ENCODE peak calls at places on chromosome 22, in four cellular contexts. One of them, this sample, is unnamed.
A peak's percentile ranks its signal among the peaks of the same experiment; 100 is the strongest.

GRCh38 chr22:23763579-23764331 is 965 bp downstream of the C22orf15 start:
- DNase-seq in A549: no peak
- DNase-seq in heart left ventricle: peak; percentile 79
- DNase-seq in Peyer's patch: peak; percentile 66
- DNase-seq in this sample: peak; percentile 50

GRCh38 chr22:17390087-17390486 is 20.8 kb downstream of the CECR2 start:
- DNase-seq in Peyer's patch: no peak
- DNase-seq in A549: no peak
- DNase-seq in heart left ventricle: no peak
- DNase-seq in this sample: no peak

GRCh38 chr22:45897736-45898135 is 79.2 kb downstream of the WNT7B start:
- DNase-seq in heart left ventricle: no peak
- DNase-seq in Peyer's patch: no peak
- DNase-seq in A549: no peak
- DNase-seq in this sample: peak; percentile 55

GRCh38 chr22:31891366-31892079 is 52.8 kb upstream of the YWHAH start:
- DNase-seq in Peyer's patch: no peak
- DNase-seq in A549: no peak
- DNase-seq in heart left ventricle: no peak
- DNase-seq in this sample: no peak

GRCh38 chr22:33659423-33659822 is 260.9 kb downstream of the LARGE1 start:
- DNase-seq in heart left ventricle: no peak
- DNase-seq in A549: no peak
- DNase-seq in Peyer's patch: no peak
- DNase-seq in this sample: no peak

GRCh38 chr22:38338772-38339379 is 21.6 kb upstream of the CSNK1E start:
- DNase-seq in heart left ventricle: peak; percentile 4
- DNase-seq in Peyer's patch: peak; percentile 28
- DNase-seq in A549: no peak
- DNase-seq in this sample: peak; percentile 19

GRCh38 chr22:36343720-36344105 is 44.1 kb downstream of the MYH9 start:
- DNase-seq in heart left ventricle: no peak
- DNase-seq in Peyer's patch: no peak
- DNase-seq in A549: no peak
- DNase-seq in this sample: no peak

GRCh38 chr22:47540011-47540410 is 777.6 kb downstream of the TBC1D22A start:
- DNase-seq in A549: peak; percentile 10
- DNase-seq in heart left ventricle: no peak
- DNase-seq in Peyer's patch: no peak
- DNase-seq in this sample: no peak

GRCh38 chr22:19174106-19175025 is 4.2 kb downstream of the SLC25A1 start:
- DNase-seq in Peyer's patch: peak; percentile 79
- DNase-seq in heart left ventricle: no peak
- DNase-seq in A549: no peak
- DNase-seq in this sample: no peak

GRCh38 chr22:20172038-20172613 is 21.3 kb upstream of the CCDC188 start:
- DNase-seq in Peyer's patch: no peak
- DNase-seq in heart left ventricle: no peak
- DNase-seq in A549: no peak
- DNase-seq in this sample: no peak

GRCh38 chr22:40542821-40543540 is 93.5 kb downstream of the MRTFA start:
- DNase-seq in Peyer's patch: no peak
- DNase-seq in A549: no peak
- DNase-seq in heart left ventricle: no peak
- DNase-seq in this sample: no peak

GRCh38 chr22:33271390-33272161 is 213.4 kb upstream of the SYN3 start:
- DNase-seq in heart left ventricle: peak; percentile 71
- DNase-seq in A549: no peak
- DNase-seq in Peyer's patch: peak; percentile 51
- DNase-seq in this sample: no peak

GRCh38 chr22:35198738-35199137 is 58.6 kb upstream of the HMGXB4 start:
- DNase-seq in Peyer's patch: no peak
- DNase-seq in A549: no peak
- DNase-seq in heart left ventricle: no peak
- DNase-seq in this sample: no peak

GRCh38 chr22:46110215-46110614 is 40.1 kb upstream of the PPARA start:
- DNase-seq in A549: no peak
- DNase-seq in heart left ventricle: no peak
- DNase-seq in Peyer's patch: no peak
- DNase-seq in this sample: no peak

GRCh38 chr22:32422062-32422461 is 10.0 kb upstream of the RTCB start:
- DNase-seq in A549: no peak
- DNase-seq in Peyer's patch: no peak
- DNase-seq in heart left ventricle: no peak
- DNase-seq in this sample: no peak

GRCh38 chr22:20101638-20102037 is 14.3 kb upstream of the RANBP1 start:
- DNase-seq in Peyer's patch: no peak
- DNase-seq in A549: no peak
- DNase-seq in heart left ventricle: peak; percentile 47
- DNase-seq in this sample: peak; percentile 75

GRCh38 chr22:22866381-22867111 is 21.1 kb upstream of the IGLL5 start:
- DNase-seq in A549: no peak
- DNase-seq in heart left ventricle: no peak
- DNase-seq in Peyer's patch: no peak
- DNase-seq in this sample: no peak

GRCh38 chr22:24066260-24066659 is 55.2 kb downstream of the CABIN1 start:
- DNase-seq in Peyer's patch: no peak
- DNase-seq in A549: no peak
- DNase-seq in heart left ventricle: no peak
- DNase-seq in this sample: no peak

GRCh38 chr22:35479359-35479758 is 61.3 kb upstream of the RASD2 start:
- DNase-seq in heart left ventricle: no peak
- DNase-seq in Peyer's patch: no peak
- DNase-seq in A549: no peak
- DNase-seq in this sample: no peak

GRCh38 chr22:32473388-32473952 is 1.1 kb upstream of the FBXO7 start:
- DNase-seq in A549: peak; percentile 63
- DNase-seq in Peyer's patch: peak; percentile 54
- DNase-seq in heart left ventricle: no peak
- DNase-seq in this sample: no peak

GRCh38 chr22:40679964-40680818 is 907 bp downstream of the MCHR1 start:
- DNase-seq in heart left ventricle: no peak
- DNase-seq in Peyer's patch: no peak
- DNase-seq in A549: peak; percentile 15
- DNase-seq in this sample: no peak

GRCh38 chr22:20026204-20026908 is 5.4 kb downstream of the TANGO2 start:
- DNase-seq in A549: no peak
- DNase-seq in Peyer's patch: no peak
- DNase-seq in heart left ventricle: peak; percentile 29
- DNase-seq in this sample: peak; percentile 9

GRCh38 chr22:19554834-19555404 is 30.7 kb upstream of the CLDN5 start:
- DNase-seq in Peyer's patch: peak; percentile 40
- DNase-seq in A549: peak; percentile 59
- DNase-seq in heart left ventricle: no peak
- DNase-seq in this sample: no peak

GRCh38 chr22:40452730-40453487 is 82.5 kb downstream of the SGSM3 start:
- DNase-seq in heart left ventricle: no peak
- DNase-seq in Peyer's patch: no peak
- DNase-seq in A549: no peak
- DNase-seq in this sample: no peak

GRCh38 chr22:38017272-38017920 is 33.0 kb upstream of the SOX10 start:
- DNase-seq in heart left ventricle: peak; percentile 89
- DNase-seq in A549: no peak
- DNase-seq in Peyer's patch: peak; percentile 73
- DNase-seq in this sample: peak; percentile 86

DNA sequence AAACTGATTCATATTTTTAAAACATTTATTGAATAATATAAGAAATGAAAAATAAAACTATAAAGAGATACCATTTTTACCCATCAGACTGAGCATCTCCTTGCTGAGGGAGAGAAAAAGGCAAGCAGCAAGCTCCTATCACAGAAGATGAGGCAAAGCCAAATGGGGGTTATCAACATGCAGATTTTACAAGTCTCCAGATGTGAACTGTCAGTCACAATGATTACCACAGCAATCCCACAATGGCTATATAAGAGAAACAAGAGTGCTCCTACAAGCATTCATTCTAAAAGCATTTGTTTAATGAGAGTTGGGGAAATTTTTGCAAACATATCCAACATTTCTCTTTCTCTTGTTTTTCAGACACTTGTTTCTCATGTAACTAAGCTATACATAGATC is 199.7 kb downstream of the TTC28 start:
- DNase-seq in A549: no peak
- DNase-seq in Peyer's patch: no peak
- DNase-seq in heart left ventricle: no peak
- DNase-seq in this sample: no peak
- H3K4me3 ChIP-seq in A549: no peak overlapping the region
- H3K4me3 ChIP-seq in Peyer's patch: no peak overlapping the region
- H3K4me3 ChIP-seq in heart left ventricle: no peak overlapping the region
- H3K4me3 ChIP-seq in this sample: no peak overlapping the region

GRCh38 chr22:27435839-27436581 is 365.5 kb downstream of the MN1 start:
- DNase-seq in Peyer's patch: no peak
- DNase-seq in A549: no peak
- DNase-seq in heart left ventricle: peak; percentile 83
- DNase-seq in this sample: peak; percentile 76

GRCh38 chr22:27437570-27437969 is 364.0 kb downstream of the MN1 start:
- DNase-seq in heart left ventricle: no peak
- DNase-seq in A549: no peak
- DNase-seq in Peyer's patch: no peak
- DNase-seq in this sample: no peak

GRCh38 chr22:27434898-27435297 is 366.7 kb downstream of the MN1 start:
- DNase-seq in heart left ventricle: no peak
- DNase-seq in Peyer's patch: no peak
- DNase-seq in A549: no peak
- DNase-seq in this sample: no peak

GRCh38 chr22:27438271-27438980 is 363.1 kb downstream of the MN1 start:
- DNase-seq in heart left ventricle: no peak
- DNase-seq in A549: no peak
- DNase-seq in Peyer's patch: no peak
- DNase-seq in this sample: peak; percentile 56

DNA sequence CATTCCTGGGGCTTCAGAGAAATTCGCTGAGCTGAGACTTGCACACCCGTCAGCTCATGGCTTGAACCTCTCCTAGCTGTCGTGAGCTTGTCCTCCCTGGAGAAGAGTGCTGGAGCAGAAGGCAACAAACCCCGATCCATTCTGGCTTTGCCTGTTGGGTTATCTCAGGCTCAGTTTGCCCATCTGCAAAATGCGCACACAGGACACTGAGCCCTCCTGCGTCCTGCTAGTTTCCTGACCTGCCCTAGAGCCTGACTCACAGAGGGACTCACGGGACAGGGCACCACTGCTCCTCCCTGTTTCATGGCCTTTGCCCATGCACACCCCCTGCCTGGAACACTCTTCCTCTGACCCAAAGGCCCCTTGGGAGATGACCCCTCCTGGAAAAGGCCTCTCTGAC is 365.0 kb downstream of the MN1 start:
- DNase-seq in Peyer's patch: no peak
- DNase-seq in heart left ventricle: no peak
- DNase-seq in A549: no peak
- DNase-seq in this sample: no peak
- H3K27ac ChIP-seq in Peyer's patch: no peak overlapping the region
- H3K27ac ChIP-seq in heart left ventricle: peak overlapping the region; percentile 87
- H3K27ac ChIP-seq in A549: no peak overlapping the region
- H3K27ac ChIP-seq in this sample: no peak overlapping the region

GRCh38 chr22:39429916-39430575 is 26.8 kb upstream of the MGAT3 start:
- DNase-seq in A549: no peak
- DNase-seq in heart left ventricle: no peak
- DNase-seq in Peyer's patch: no peak
- DNase-seq in this sample: no peak
- H3K4me1 ChIP-seq in A549: no peaks in the 10 kb centered on the region
- H3K4me1 ChIP-seq in heart left ventricle: peaks cover 21% of the 10 kb centered on the region
- H3K4me1 ChIP-seq in Peyer's patch: no peaks in the 10 kb centered on the region
- H3K4me1 ChIP-seq in this sample: no peaks in the 10 kb centered on the region

DNA sequence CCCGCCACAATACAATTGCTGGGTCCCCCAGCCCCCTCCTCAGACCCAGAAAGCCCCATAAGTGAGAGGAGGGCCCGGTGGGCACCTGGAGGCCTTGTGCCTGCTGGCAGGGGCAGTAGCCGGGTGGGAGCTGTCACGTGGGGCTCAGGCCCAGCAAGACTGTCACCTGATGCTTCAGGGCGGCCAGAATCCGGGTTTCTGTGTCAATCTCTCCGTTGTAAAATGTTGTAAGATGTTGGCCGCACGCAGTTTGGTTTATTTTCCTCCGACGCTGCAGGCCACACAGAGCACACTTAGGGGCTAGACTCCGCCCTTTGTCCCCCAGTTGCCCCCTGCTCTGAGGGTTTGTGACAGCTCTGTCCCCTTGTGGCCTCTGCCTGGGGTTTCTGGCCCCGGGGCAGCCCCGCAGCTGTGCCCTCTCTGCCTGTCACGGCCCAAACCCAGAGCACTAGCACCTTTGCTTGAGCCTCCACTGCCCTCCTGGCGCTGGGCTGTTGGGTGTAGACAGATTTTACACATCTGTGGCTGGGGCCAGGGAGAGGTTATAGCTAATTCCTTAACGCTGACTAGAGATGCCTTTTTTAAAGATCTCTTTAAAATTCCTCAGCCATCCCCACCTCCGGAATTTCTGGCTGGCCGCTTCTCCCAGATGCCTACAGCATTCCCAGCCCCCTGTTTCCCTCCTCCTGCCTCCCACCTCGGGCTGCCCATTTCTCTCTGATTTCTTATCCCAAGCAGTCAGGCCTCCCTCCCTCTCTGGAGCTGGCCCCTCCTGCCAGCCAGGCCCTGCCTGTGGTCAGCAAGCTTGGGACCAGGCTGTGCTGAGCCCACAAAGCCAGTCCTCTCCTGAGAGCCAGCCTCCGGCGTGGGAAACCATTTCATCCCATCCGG is 3.2 kb upstream of the PRR5 start:
- DNase-seq in heart left ventricle: no peak
- DNase-seq in Peyer's patch: no peak
- DNase-seq in A549: no peak
- DNase-seq in this sample: peak; percentile 78
- H3K4me3 ChIP-seq in heart left ventricle: no peak overlapping the region
- H3K4me3 ChIP-seq in Peyer's patch: no peak overlapping the region
- H3K4me3 ChIP-seq in A549: no peak overlapping the region
- H3K4me3 ChIP-seq in this sample: no peak overlapping the region

DNA sequence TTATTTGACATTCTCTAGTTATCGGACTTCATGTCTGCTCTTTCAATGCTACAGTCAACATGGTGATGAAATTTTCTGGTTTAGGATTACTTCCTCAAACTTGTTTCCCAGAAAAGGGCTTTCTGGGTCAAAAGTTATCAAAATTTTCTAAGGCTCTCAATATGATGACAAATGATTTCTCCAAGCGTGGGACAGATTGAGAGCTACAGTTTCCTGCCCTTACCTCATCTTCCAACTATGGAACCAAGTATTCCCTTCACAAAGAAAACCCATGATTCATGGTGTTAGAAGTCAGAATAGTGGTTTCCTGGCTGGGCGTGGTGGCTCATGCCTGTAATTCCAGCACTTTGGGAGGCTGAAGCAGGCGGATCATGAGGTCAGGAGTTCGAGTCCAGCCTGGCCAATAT is 17.8 kb downstream of the MYO18B start:
- DNase-seq in A549: peak; percentile 84
- DNase-seq in Peyer's patch: no peak
- DNase-seq in heart left ventricle: no peak
- DNase-seq in this sample: no peak
- H3K27ac ChIP-seq in A549: peak overlapping the region; percentile 61
- H3K27ac ChIP-seq in Peyer's patch: no peak overlapping the region
- H3K27ac ChIP-seq in heart left ventricle: peak overlapping the region; percentile 93
- H3K27ac ChIP-seq in this sample: no peak overlapping the region

GRCh38 chr22:49785841-49786451 is 41.7 kb downstream of the BRD1 start:
- DNase-seq in A549: no peak
- DNase-seq in Peyer's patch: no peak
- DNase-seq in heart left ventricle: no peak
- DNase-seq in this sample: no peak
- H3K4me1 ChIP-seq in A549: no peaks in the 10 kb centered on the region
- H3K4me1 ChIP-seq in Peyer's patch: peaks cover 7% of the 10 kb centered on the region
- H3K4me1 ChIP-seq in heart left ventricle: peaks cover 39% of the 10 kb centered on the region
- H3K4me1 ChIP-seq in this sample: peaks cover 39% of the 10 kb centered on the region

GRCh38 chr22:30574095-30574981 is at the start of gene GAL3ST1:
- DNase-seq in A549: peak; percentile 58
- DNase-seq in heart left ventricle: no peak
- DNase-seq in Peyer's patch: peak; percentile 72
- DNase-seq in this sample: no peak
- H3K4me3 ChIP-seq in A549: peak within 1 kb of the TSS; percentile 56
- H3K4me3 ChIP-seq in heart left ventricle: no peak within 1 kb of the TSS
- H3K4me3 ChIP-seq in Peyer's patch: peak within 1 kb of the TSS; percentile 29
- H3K4me3 ChIP-seq in this sample: no peak within 1 kb of the TSS